ENCODE peak calls at places on chromosomes 16 and 17, in ten cellular contexts. L, S, B, K, M, I, V, Y, U and Q are unnamed samples.

GRCh38 chr17:9473716-9474115 is 101.9 kb downstream of the STX8 start:
- DNase-seq in S (no peak), Y (no peak), B (no peak), M (no peak), V (no peak), I (no peak), L (no peak), U (no peak), K (no peak), Q (no peak)

GRCh38 chr16:56120447-56121155 is 70.7 kb upstream of the GNAO1 start:
- DNase-seq in B (no peak), I (no peak), K (no peak), S (no peak), M (no peak), V (no peak), U (no peak), L (no peak), Y (no peak), Q (no peak)

GRCh38 chr16:75483222-75483621 is 12.0 kb downstream of the CHST6 start:
- DNase-seq in Y (no peak), B (no peak), V (no peak), I (no peak), U (no peak), L (no peak), K (no peak), S (no peak), M (no peak), Q (no peak)

GRCh38 chr17:80659651-80660050 is 115.0 kb downstream of the RPTOR start:
- DNase-seq in L (no peak), U (no peak), V (no peak), B (no peak), Y (no peak), I (no peak), M (no peak), K (no peak), S (no peak), Q (no peak)

GRCh38 chr16:85878875-85879274 is 20.1 kb upstream of the IRF8 start:
- DNase-seq in L (no peak), Y (no peak), V (no peak), S (no peak), B (no peak), K (no peak), U (no peak), I (peak), M (peak), Q (peak)

GRCh38 chr17:67818110-67819002 is 6.9 kb upstream of the BPTF start:
- DNase-seq in L (no peak), Y (no peak), K (peak), I (peak), V (no peak), S (no peak), U (no peak), B (no peak), M (no peak), Q (no peak)

GRCh38 chr16:57862698-57863433 is 60.6 kb upstream of the KIFC3 start:
- DNase-seq in B (no peak), U (no peak), I (no peak), S (no peak), Y (peak), K (no peak), M (peak), V (no peak), L (no peak), Q (peak)

GRCh38 chr17:79789943-79790804 is 6.7 kb downstream of the CBX8 start:
- DNase-seq in L (peak), S (no peak), V (no peak), K (no peak), U (no peak), I (no peak), Y (peak), B (no peak), M (peak), Q (peak)

GRCh38 chr17:51860934-51861561 is 297.5 kb downstream of the CA10 start:
- DNase-seq in B (peak), M (peak), Y (peak), U (no peak), L (peak), V (peak), I (no peak), K (no peak), S (no peak), Q (peak)